ENCODE peak calls at places on chromosomes 6 and 20, in four cellular contexts. R is AG09319, P is A549, U is posterior cingulate gyrus. F is an unnamed sample.

GRCh38 chr6:46606318-46606717 is 46.3 kb downstream of the CYP39A1 start:
- DNase-seq in R (no peak), P (no peak), U (no peak), F (no peak)

GRCh38 chr6:34384305-34385153 is 7.9 kb downstream of the NUDT3 start:
- DNase-seq in R (no peak), P (no peak), U (no peak), F (no peak)

GRCh38 chr20:46282669-46283068 is 25.6 kb downstream of the CDH22 start:
- DNase-seq in R (no peak), P (no peak), U (no peak), F (no peak)

GRCh38 chr6:159943101-159943632 is 25.7 kb upstream of the IGF2R start:
- DNase-seq in R (no peak), P (no peak), U (no peak), F (no peak)

GRCh38 chr6:29602564-29603361 is 17.8 kb downstream of the OR2H2 start:
- DNase-seq in R (no peak), P (peak), U (no peak), F (no peak)

GRCh38 chr6:36353411-36353915 is 16.8 kb upstream of the BNIP5 start:
- DNase-seq in R (no peak), P (no peak), U (no peak), F (no peak)

GRCh38 chr20:63156221-63156671 is 59.7 kb downstream of the YTHDF1 start:
- DNase-seq in R (no peak), P (no peak), U (no peak), F (no peak)

GRCh38 chr6:42520786-42521607 is 42.8 kb upstream of the UBR2 start:
- DNase-seq in R (no peak), P (no peak), U (no peak), F (no peak)

GRCh38 chr6:106903299-106903698 is 71.2 kb downstream of the CD24 start:
- DNase-seq in R (no peak), P (no peak), U (no peak), F (no peak)

GRCh38 chr6:168208436-168208835 is 111.1 kb downstream of the DACT2 start:
- DNase-seq in R (no peak), P (no peak), U (no peak), F (no peak)

GRCh38 chr20:3000852-3001523 is 42.4 kb upstream of the GNRH2 start:
- DNase-seq in R (peak), P (peak), U (no peak), F (no peak)

GRCh38 chr20:46400828-46401477 is 5.5 kb downstream of the ELMO2 start:
- DNase-seq in R (peak), P (no peak), U (no peak), F (no peak)

GRCh38 chr6:2891768-2892170 is 11.3 kb downstream of the SERPINB9 start:
- DNase-seq in R (no peak), P (no peak), U (no peak), F (no peak)

GRCh38 chr6:142015011-142015410 is 117.7 kb upstream of the GJE1 start:
- DNase-seq in R (no peak), P (no peak), U (no peak), F (no peak)

GRCh38 chr20:32823737-32824588 is 4.2 kb downstream of the MAPRE1 start:
- DNase-seq in R (no peak), P (no peak), U (no peak), F (no peak)

GRCh38 chr6:36963451-36964290 is 9.1 kb downstream of the PI16 start:
- DNase-seq in R (no peak), P (no peak), U (no peak), F (no peak)

GRCh38 chr6:125082931-125083683 is 70.5 kb upstream of the TPD52L1 start:
- DNase-seq in R (no peak), P (no peak), U (no peak), F (no peak)

GRCh38 chr6:155867682-155868081 is 412.0 kb upstream of the NOX3 start:
- DNase-seq in R (no peak), P (no peak), U (no peak), F (no peak)

GRCh38 chr20:1810926-1811620 is 84.1 kb upstream of the SIRPA start:
- DNase-seq in R (no peak), P (no peak), U (no peak), F (no peak)

GRCh38 chr6:4561078-4561435 is 215.1 kb upstream of the CDYL start:
- DNase-seq in R (no peak), P (no peak), U (no peak), F (no peak)

GRCh38 chr6:10144772-10145171 is 270.1 kb downstream of the TFAP2A start:
- DNase-seq in R (no peak), P (no peak), U (no peak), F (no peak)

GRCh38 chr6:99282479-99283062 is 66.9 kb downstream of the FAXC start:
- DNase-seq in R (no peak), P (no peak), U (no peak), F (no peak)

GRCh38 chr6:147119310-147119709 is 84.9 kb upstream of the STXBP5 start:
- DNase-seq in R (no peak), P (no peak), U (no peak), F (no peak)

GRCh38 chr6:41306187-41306854 is 19.8 kb upstream of the TREM1 start:
- DNase-seq in R (peak), P (peak), U (no peak), F (peak)

GRCh38 chr20:50690562-50690978 is 772 bp downstream of the RIPOR3 start:
- DNase-seq in R (no peak), P (no peak), U (no peak), F (no peak)

GRCh38 chr6:25692472-25692871 is 40.5 kb downstream of the SCGN start:
- DNase-seq in R (no peak), P (no peak), U (no peak), F (no peak)

GRCh38 chr20:23114018-23114417 is 27.9 kb upstream of the CD93 start:
- DNase-seq in R (no peak), P (no peak), U (no peak), F (no peak)

GRCh38 chr6:100464910-100465700 is at the start of gene SIM1:
- DNase-seq in R (no peak), P (no peak), U (no peak), F (no peak)

GRCh38 chr6:44128020-44128917 is 915 bp downstream of the TMEM63B start:
- DNase-seq in R (no peak), P (peak), U (peak), F (no peak)

GRCh38 chr6:11460001-11460668 is 77.4 kb upstream of the TMEM170B start:
- DNase-seq in R (no peak), P (no peak), U (no peak), F (no peak)

GRCh38 chr6:30154709-30155521 is 6.1 kb downstream of the TRIM10 start:
- DNase-seq in R (peak), P (peak), U (no peak), F (no peak)

GRCh38 chr20:6976096-6976495 is 208.6 kb downstream of the BMP2 start:
- DNase-seq in R (no peak), P (no peak), U (no peak), F (no peak)

GRCh38 chr20:20321917-20322316 is 46.0 kb upstream of the INSM1 start:
- DNase-seq in R (no peak), P (no peak), U (no peak), F (no peak)

GRCh38 chr6:119587537-119587936 is 238.0 kb upstream of the MAN1A1 start:
- DNase-seq in R (no peak), P (no peak), U (no peak), F (no peak)

GRCh38 chr20:58556961-58557360 is 41.8 kb upstream of the APCDD1L start:
- DNase-seq in R (no peak), P (no peak), U (no peak), F (no peak)

GRCh38 chr20:21096321-21097043 is 9.7 kb downstream of the LINC00237 start:
- DNase-seq in R (no peak), P (no peak), U (peak), F (peak)

GRCh38 chr6:83270971-83271714 is 78.0 kb downstream of the RWDD2A start:
- DNase-seq in R (no peak), P (no peak), U (no peak), F (no peak)

GRCh38 chr6:98808522-98809210 is 25.7 kb upstream of the POU3F2 start:
- DNase-seq in R (no peak), P (no peak), U (no peak), F (no peak)

F was measured in Panc1.